ENCODE peak calls at places on chromosomes 7 and 10, in six cellular contexts. J is PC-3; L is MM.1S; U is effector memory CD4-positive, alpha-beta T cell; Y is heart left ventricle; N is psoas muscle. R is an unnamed sample.
A peak's percentile ranks its signal among the peaks of the same experiment; 100 is the strongest.

GRCh38 chr10:103870503-103870902 is 15.1 kb upstream of the SH3PXD2A start:
- DNase-seq in J (peak; percentile 79), L (peak; percentile 3), U (no peak), Y (no peak), N (peak; percentile 30), R (no peak)

GRCh38 chr10:32077896-32078295 is 21.7 kb upstream of the KIF5B start:
- DNase-seq in J (peak; percentile 72), L (no peak), U (no peak), Y (peak; percentile 73), N (peak; percentile 56), R (no peak)

GRCh38 chr10:17454801-17455520 is 566 bp upstream of the ST8SIA6 start:
- DNase-seq in J (no peak), L (no peak), U (no peak), Y (no peak), N (no peak), R (no peak)

GRCh38 chr10:77191324-77192049 is 446.1 kb downstream of the KCNMA1 start:
- DNase-seq in J (no peak), L (no peak), U (no peak), Y (no peak), N (no peak), R (no peak)

GRCh38 chr10:23031318-23031717 is 64.1 kb upstream of the MSRB2 start:
- DNase-seq in J (no peak), L (no peak), U (no peak), Y (peak; percentile 35), N (no peak), R (no peak)

GRCh38 chr10:24707445-24707844 is 16.2 kb downstream of the ARHGAP21 start:
- DNase-seq in J (no peak), L (no peak), U (no peak), Y (no peak), N (no peak), R (no peak)

GRCh38 chr10:101694674-101695403 is at the start of gene FBXW4:
- DNase-seq in J (peak; percentile 32), L (peak; percentile 83), U (peak; percentile 64), Y (peak; percentile 61), N (peak; percentile 60), R (peak; percentile 67)

GRCh38 chr10:117463545-117463920 is 79.0 kb upstream of the EMX2 start:
- DNase-seq in J (no peak), L (no peak), U (no peak), Y (no peak), N (no peak), R (no peak)

GRCh38 chr7:21542891-21543527 is at the start of gene DNAH11:
- DNase-seq in J (peak; percentile 55), L (peak; percentile 62), U (no peak), Y (peak; percentile 47), N (peak; percentile 40), R (no peak)

GRCh38 chr7:67738-68395 is 124.5 kb upstream of the FAM20C start:
- DNase-seq in J (peak; percentile 72), L (no peak), U (no peak), Y (peak; percentile 9), N (no peak), R (no peak)

GRCh38 chr10:83343676-83344075 is 795.6 kb upstream of the GHITM start:
- DNase-seq in J (no peak), L (no peak), U (no peak), Y (no peak), N (no peak), R (no peak)

GRCh38 chr7:5704534-5704922 is 76.9 kb downstream of the RNF216 start:
- DNase-seq in J (peak; percentile 87), L (peak; percentile 73), U (peak; percentile 63), Y (peak; percentile 70), N (peak; percentile 74), R (peak; percentile 61)

GRCh38 chr7:6248581-6248980 is 23.8 kb downstream of the CYTH3 start:
- DNase-seq in J (peak; percentile 46), L (no peak), U (no peak), Y (no peak), N (no peak), R (no peak)

GRCh38 chr7:142481548-142481947 is 223.7 kb upstream of the PRSS58 start:
- DNase-seq in J (peak; percentile 28), L (peak; percentile 38), U (no peak), Y (no peak), N (no peak), R (no peak)

GRCh38 chr10:4656576-4657194 is 169.3 kb upstream of the AKR1E2 start:
- DNase-seq in J (peak; percentile 64), L (peak; percentile 44), U (peak; percentile 34), Y (peak; percentile 47), N (peak; percentile 40), R (peak; percentile 45)

GRCh38 chr7:100674441-100675407 is 1.2 kb downstream of the GNB2 start:
- DNase-seq in J (no peak), L (peak; percentile 37), U (no peak), Y (no peak), N (no peak), R (peak; percentile 23)

DNA sequence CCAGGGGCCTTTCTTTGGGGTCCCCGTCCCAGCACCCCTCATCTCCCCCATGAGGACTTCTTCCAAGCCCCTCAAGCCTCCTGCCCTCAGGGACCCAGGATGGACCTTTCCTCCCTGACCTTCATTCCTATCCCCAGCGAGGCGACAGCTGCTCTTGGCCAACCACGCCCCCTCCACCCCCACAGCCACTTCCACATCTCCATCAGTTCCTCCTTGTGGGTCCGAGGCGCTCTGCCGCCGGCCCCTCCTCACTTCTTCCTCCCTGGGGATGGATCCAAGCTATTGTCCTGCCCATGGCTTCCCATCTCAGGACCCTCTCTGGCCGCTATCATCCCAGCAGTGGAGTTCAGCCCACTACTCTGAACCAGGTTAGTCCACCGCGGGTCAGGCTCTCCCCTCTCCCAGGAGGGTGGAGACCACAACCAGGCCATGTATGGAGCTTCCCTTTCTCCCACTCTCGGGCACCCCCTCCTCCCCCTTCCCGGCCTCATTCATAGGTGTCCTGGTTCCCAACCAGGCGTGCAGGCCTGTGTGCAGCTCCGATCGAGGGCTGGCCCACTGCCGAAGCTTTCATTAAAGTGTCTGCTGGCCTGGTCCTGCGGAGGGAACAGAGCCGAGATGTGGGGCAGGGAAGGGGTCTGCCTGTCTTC is 1.7 kb upstream of the SH2B2 start:
- DNase-seq in J (no peak), L (no peak), U (no peak), Y (peak; percentile 78), N (peak; percentile 58), R (no peak)
- H3K27ac ChIP-seq in J (no peak overlapping the region), L (no peak overlapping the region), U (no peak overlapping the region), Y (peak overlapping the region; percentile 95), N (peak overlapping the region; percentile 92), R (no peak overlapping the region)

DNA sequence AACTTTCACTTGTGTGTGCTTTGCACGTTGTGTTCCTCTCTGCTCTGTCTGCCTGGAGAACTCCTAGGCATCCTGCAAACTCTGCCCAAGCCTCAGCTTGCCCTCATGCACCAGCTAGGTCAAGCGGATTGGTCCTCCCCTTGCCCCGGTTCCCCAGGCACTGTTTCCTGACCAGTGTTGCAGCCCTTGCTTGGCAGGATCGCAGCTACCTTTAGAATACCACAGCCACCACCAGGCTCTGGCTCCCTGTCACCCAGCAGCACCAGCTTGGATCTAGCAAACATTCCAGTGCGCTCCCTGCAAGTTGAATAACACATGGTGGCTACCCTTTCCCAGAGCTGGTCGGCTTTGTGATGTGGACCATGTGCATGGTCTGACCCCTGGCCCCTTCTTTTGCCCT is 19.0 kb downstream of the ZMIZ1 start:
- DNase-seq in J (no peak), L (no peak), U (no peak), Y (no peak), N (no peak), R (no peak)
- H3K27ac ChIP-seq in J (no peak overlapping the region), L (no peak overlapping the region), U (no peak overlapping the region), Y (peak overlapping the region; percentile 70), N (peak overlapping the region; percentile 36), R (no peak overlapping the region)

GRCh38 chr7:137091396-137091795 is 222.9 kb downstream of the CHRM2 start:
- DNase-seq in J (peak; percentile 37), L (no peak), U (no peak), Y (no peak), N (no peak), R (no peak)
- H3K27ac ChIP-seq in J (no peak overlapping the region), L (no peak overlapping the region), U (no peak overlapping the region), Y (no peak overlapping the region), N (no peak overlapping the region), R (no peak overlapping the region)

DNA sequence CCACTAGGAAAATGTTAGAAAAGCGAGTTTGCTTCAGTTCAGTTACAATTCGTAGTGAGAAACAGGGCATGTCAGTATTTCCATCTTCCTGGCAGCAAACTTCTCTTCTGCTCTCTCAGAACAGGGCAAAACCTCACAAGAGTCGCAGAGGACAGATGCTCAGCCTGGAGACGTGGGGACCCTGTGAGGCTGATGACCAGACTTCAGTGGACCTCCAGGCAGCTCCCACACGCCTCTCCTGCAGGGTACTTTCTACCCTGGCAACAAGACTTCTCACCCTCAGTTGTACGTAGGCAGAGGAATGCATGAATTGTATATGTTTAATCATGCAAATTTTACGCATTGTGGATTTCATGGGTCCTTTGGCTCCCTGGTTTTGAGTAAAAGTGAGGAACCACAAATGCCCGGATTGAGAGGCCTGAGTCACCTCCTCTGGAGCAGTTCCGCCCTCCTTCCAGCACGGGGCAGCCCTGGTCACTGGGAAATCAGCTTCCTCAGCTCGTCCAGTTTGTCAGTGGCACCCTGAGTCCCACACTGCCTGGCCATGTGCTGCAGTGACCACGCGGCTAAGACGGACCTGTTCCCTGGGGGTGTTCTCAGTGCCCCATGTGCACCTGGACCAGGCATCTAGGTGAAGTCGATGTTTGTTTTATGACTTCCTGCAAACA is 165.3 kb downstream of the TNS3 start:
- DNase-seq in J (peak; percentile 22), L (no peak), U (no peak), Y (no peak), N (no peak), R (no peak)
- H3K27ac ChIP-seq in J (no peak overlapping the region), L (no peak overlapping the region), U (no peak overlapping the region), Y (no peak overlapping the region), N (no peak overlapping the region), R (no peak overlapping the region)

GRCh38 chr10:35564276-35564982 is 40.7 kb upstream of the GJD4 start:
- DNase-seq in J (no peak), L (no peak), U (no peak), Y (peak; percentile 40), N (no peak), R (no peak)
- H3K27ac ChIP-seq in J (no peak overlapping the region), L (no peak overlapping the region), U (no peak overlapping the region), Y (peak overlapping the region; percentile 66), N (peak overlapping the region; percentile 42), R (no peak overlapping the region)

DNA sequence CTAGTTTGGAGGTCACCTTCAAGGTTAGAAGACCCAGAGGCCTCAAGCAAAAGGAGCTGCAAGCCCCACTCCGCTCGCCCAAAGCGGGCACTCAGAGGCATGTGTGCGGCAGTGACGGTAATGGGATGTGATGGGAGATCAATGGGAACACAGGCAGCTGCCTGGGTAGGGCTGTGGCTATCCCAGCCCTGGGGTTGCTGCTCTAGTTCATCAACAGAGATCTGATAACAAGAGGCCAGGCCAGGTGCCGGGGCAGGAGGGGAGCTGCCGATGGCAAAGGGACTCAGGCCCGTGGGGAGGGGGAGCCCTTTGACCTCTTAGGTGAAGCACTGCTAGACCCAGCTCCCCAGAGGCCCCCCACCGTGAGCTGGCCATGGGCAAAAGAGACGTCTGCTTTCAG is 52.0 kb upstream of the GNA12 start:
- DNase-seq in J (no peak), L (no peak), U (no peak), Y (no peak), N (no peak), R (no peak)
- H3K27ac ChIP-seq in J (no peak overlapping the region), L (no peak overlapping the region), U (no peak overlapping the region), Y (no peak overlapping the region), N (no peak overlapping the region), R (no peak overlapping the region)

R was measured in CD8-positive, alpha-beta memory T cell.